ENCODE peak calls at places on chromosomes 11 and 22, in five cellular contexts. One of them, this sample, is unnamed.

GRCh38 chr11:87529486-87529885 is 491.8 kb downstream of the TMEM135 start:
- DNase-seq in NCI-H69: no peak
- DNase-seq in CD8-positive, alpha-beta T cell: no peak
- DNase-seq in activated CD4-positive, CD25-positive, alpha-beta regulatory T cell: no peak
- DNase-seq in sigmoid colon: no peak
- DNase-seq in this sample: no peak

GRCh38 chr11:720642-721346 is 14.8 kb downstream of the EPS8L2 start:
- DNase-seq in NCI-H69: peak
- DNase-seq in CD8-positive, alpha-beta T cell: peak
- DNase-seq in activated CD4-positive, CD25-positive, alpha-beta regulatory T cell: no peak
- DNase-seq in sigmoid colon: no peak
- DNase-seq in this sample: no peak

GRCh38 chr22:27718186-27719032 is 83.1 kb downstream of the MN1 start:
- DNase-seq in NCI-H69: peak
- DNase-seq in CD8-positive, alpha-beta T cell: no peak
- DNase-seq in activated CD4-positive, CD25-positive, alpha-beta regulatory T cell: no peak
- DNase-seq in sigmoid colon: peak
- DNase-seq in this sample: no peak

GRCh38 chr11:9462806-9463537 is 2.2 kb downstream of the ZNF143 start:
- DNase-seq in NCI-H69: no peak
- DNase-seq in CD8-positive, alpha-beta T cell: no peak
- DNase-seq in activated CD4-positive, CD25-positive, alpha-beta regulatory T cell: no peak
- DNase-seq in sigmoid colon: no peak
- DNase-seq in this sample: no peak

GRCh38 chr22:42365337-42365865 is 66.8 kb downstream of the NFAM1 start:
- DNase-seq in NCI-H69: peak
- DNase-seq in CD8-positive, alpha-beta T cell: no peak
- DNase-seq in activated CD4-positive, CD25-positive, alpha-beta regulatory T cell: no peak
- DNase-seq in sigmoid colon: peak
- DNase-seq in this sample: no peak

GRCh38 chr11:93017821-93018690 is 48.6 kb downstream of the MTNR1B start:
- DNase-seq in NCI-H69: no peak
- DNase-seq in CD8-positive, alpha-beta T cell: no peak
- DNase-seq in activated CD4-positive, CD25-positive, alpha-beta regulatory T cell: no peak
- DNase-seq in sigmoid colon: no peak
- DNase-seq in this sample: no peak

GRCh38 chr11:28110108-28110838 is 2.1 kb downstream of the METTL15 start:
- DNase-seq in NCI-H69: peak
- DNase-seq in CD8-positive, alpha-beta T cell: peak
- DNase-seq in activated CD4-positive, CD25-positive, alpha-beta regulatory T cell: peak
- DNase-seq in sigmoid colon: peak
- DNase-seq in this sample: no peak

GRCh38 chr22:20086763-20087162 is 6.7 kb downstream of the DGCR8 start:
- DNase-seq in NCI-H69: no peak
- DNase-seq in CD8-positive, alpha-beta T cell: no peak
- DNase-seq in activated CD4-positive, CD25-positive, alpha-beta regulatory T cell: no peak
- DNase-seq in sigmoid colon: no peak
- DNase-seq in this sample: no peak

GRCh38 chr11:125343086-125343731 is 152.9 kb downstream of the FEZ1 start:
- DNase-seq in NCI-H69: no peak
- DNase-seq in CD8-positive, alpha-beta T cell: no peak
- DNase-seq in activated CD4-positive, CD25-positive, alpha-beta regulatory T cell: no peak
- DNase-seq in sigmoid colon: no peak
- DNase-seq in this sample: no peak

GRCh38 chr11:44992181-44992582 is 41.5 kb upstream of the TP53I11 start:
- DNase-seq in NCI-H69: no peak
- DNase-seq in CD8-positive, alpha-beta T cell: no peak
- DNase-seq in activated CD4-positive, CD25-positive, alpha-beta regulatory T cell: no peak
- DNase-seq in sigmoid colon: peak
- DNase-seq in this sample: no peak

GRCh38 chr11:14499178-14499559 is 442 bp downstream of the COPB1 start:
- DNase-seq in NCI-H69: peak
- DNase-seq in CD8-positive, alpha-beta T cell: peak
- DNase-seq in activated CD4-positive, CD25-positive, alpha-beta regulatory T cell: peak
- DNase-seq in sigmoid colon: peak
- DNase-seq in this sample: no peak